ENCODE peak calls at places on chromosomes 4 and X, in four cellular contexts. X is activated CD4-positive, CD25-positive, alpha-beta regulatory T cell treated with anti-CD3 and anti-CD28 coated beads, Interleukin-2, amount 50 U/mL, for 72 hours; B is WTC11; V is sigmoid colon. N is an unnamed sample.

GRCh38 chr4:88191404-88191803 is 33.0 kb upstream of the ABCG2 start:
- DNase-seq in V (no peak), X (no peak), B (no peak), N (no peak)

GRCh38 chrX:41688835-41689234 is at the start of gene GPR34:
- DNase-seq in X (no peak), B (no peak), V (no peak), N (no peak)

GRCh38 chr4:31455612-31456011 is 735.4 kb downstream of the PCDH7 start:
- DNase-seq in B (no peak), V (no peak), X (no peak), N (no peak)

GRCh38 chr4:20252656-20253271 is 1.1 kb downstream of the SLIT2 start:
- DNase-seq in X (no peak), B (peak), V (peak), N (peak)

GRCh38 chr4:154464654-154465053 is 26.9 kb downstream of the DCHS2 start:
- DNase-seq in V (no peak), B (no peak), X (no peak), N (no peak)

GRCh38 chr4:118954246-118954645 is 65.6 kb downstream of the SYNPO2 start:
- DNase-seq in X (no peak), B (no peak), V (no peak), N (no peak)

GRCh38 chrX:13571136-13571535 is 1.7 kb downstream of the EGFL6 start:
- DNase-seq in V (no peak), B (no peak), X (no peak), N (no peak)

GRCh38 chr4:185713272-185713671 is 98.7 kb downstream of the SORBS2 start:
- DNase-seq in V (no peak), B (no peak), X (no peak), N (no peak)

GRCh38 chrX:68746988-68747387 is 81.8 kb upstream of the EFNB1 start:
- DNase-seq in X (no peak), V (peak), B (no peak), N (no peak)

GRCh38 chr4:5710962-5711478 is at the start of gene EVC:
- DNase-seq in V (peak), B (peak), X (no peak), N (peak)

GRCh38 chr4:110508827-110509446 is 33.0 kb downstream of the ENPEP start:
- DNase-seq in V (no peak), B (no peak), X (no peak), N (no peak)

N was measured in nephron progenitor cell.